ENCODE peak calls at places on chromosomes 12 and 14, in eight cellular contexts. One of them, this sample, is unnamed.

GRCh38 chr12:56410768-56411167 is 38.5 kb downstream of the TIMELESS start:
- DNase-seq in frontal cortex: no peak
- DNase-seq in T-helper 2 cell: no peak
- DNase-seq in HCEC 1CT: no peak
- DNase-seq in lower leg skin: no peak
- DNase-seq in tibial nerve: no peak
- DNase-seq in activated T-cell treated with anti-CD3 and anti-CD28 coated beads, Interleukin-2, amount 50 U/mL, for 1 hour: no peak
- DNase-seq in H7: no peak
- DNase-seq in this sample: no peak

GRCh38 chr14:101400815-101401214 is 160.5 kb upstream of the DIO3 start:
- DNase-seq in tibial nerve: no peak
- DNase-seq in frontal cortex: peak; percentile 62
- DNase-seq in activated T-cell treated with anti-CD3 and anti-CD28 coated beads, Interleukin-2, amount 50 U/mL, for 1 hour: no peak
- DNase-seq in H7: no peak
- DNase-seq in HCEC 1CT: no peak
- DNase-seq in T-helper 2 cell: no peak
- DNase-seq in lower leg skin: no peak
- DNase-seq in this sample: no peak

GRCh38 chr12:69998922-69999321 is 173.9 kb downstream of the MYRFL start:
- DNase-seq in frontal cortex: no peak
- DNase-seq in tibial nerve: no peak
- DNase-seq in HCEC 1CT: no peak
- DNase-seq in H7: no peak
- DNase-seq in activated T-cell treated with anti-CD3 and anti-CD28 coated beads, Interleukin-2, amount 50 U/mL, for 1 hour: no peak
- DNase-seq in T-helper 2 cell: no peak
- DNase-seq in lower leg skin: no peak
- DNase-seq in this sample: no peak

GRCh38 chr12:98698603-98699463 is 53.7 kb downstream of the APAF1 start:
- DNase-seq in HCEC 1CT: peak; percentile 50
- DNase-seq in lower leg skin: no peak
- DNase-seq in T-helper 2 cell: peak; percentile 13
- DNase-seq in frontal cortex: peak; percentile 55
- DNase-seq in activated T-cell treated with anti-CD3 and anti-CD28 coated beads, Interleukin-2, amount 50 U/mL, for 1 hour: peak; percentile 29
- DNase-seq in tibial nerve: peak; percentile 19
- DNase-seq in H7: peak; percentile 56
- DNase-seq in this sample: no peak

GRCh38 chr12:11171953-11172675 is 1.1 kb downstream of the SMIM10L1 start:
- DNase-seq in T-helper 2 cell: no peak
- DNase-seq in frontal cortex: no peak
- DNase-seq in lower leg skin: no peak
- DNase-seq in HCEC 1CT: peak; percentile 26
- DNase-seq in tibial nerve: no peak
- DNase-seq in H7: no peak
- DNase-seq in activated T-cell treated with anti-CD3 and anti-CD28 coated beads, Interleukin-2, amount 50 U/mL, for 1 hour: no peak
- DNase-seq in this sample: no peak

GRCh38 chr12:72274926-72275325 is 2.8 kb downstream of the TRHDE start:
- DNase-seq in H7: no peak
- DNase-seq in frontal cortex: no peak
- DNase-seq in tibial nerve: no peak
- DNase-seq in lower leg skin: no peak
- DNase-seq in activated T-cell treated with anti-CD3 and anti-CD28 coated beads, Interleukin-2, amount 50 U/mL, for 1 hour: no peak
- DNase-seq in HCEC 1CT: no peak
- DNase-seq in T-helper 2 cell: no peak
- DNase-seq in this sample: no peak

GRCh38 chr14:93546642-93547041 is 115.9 kb downstream of the UNC79 start:
- DNase-seq in activated T-cell treated with anti-CD3 and anti-CD28 coated beads, Interleukin-2, amount 50 U/mL, for 1 hour: no peak
- DNase-seq in lower leg skin: no peak
- DNase-seq in T-helper 2 cell: no peak
- DNase-seq in H7: no peak
- DNase-seq in tibial nerve: no peak
- DNase-seq in frontal cortex: no peak
- DNase-seq in HCEC 1CT: no peak
- DNase-seq in this sample: no peak

GRCh38 chr14:28101992-28102391 is 664.6 kb upstream of the FOXG1 start:
- DNase-seq in HCEC 1CT: no peak
- DNase-seq in tibial nerve: no peak
- DNase-seq in lower leg skin: no peak
- DNase-seq in frontal cortex: no peak
- DNase-seq in activated T-cell treated with anti-CD3 and anti-CD28 coated beads, Interleukin-2, amount 50 U/mL, for 1 hour: no peak
- DNase-seq in T-helper 2 cell: no peak
- DNase-seq in H7: no peak
- DNase-seq in this sample: no peak

GRCh38 chr14:91204657-91205056 is 39.8 kb downstream of the GPR68 start:
- DNase-seq in tibial nerve: no peak
- DNase-seq in frontal cortex: no peak
- DNase-seq in lower leg skin: no peak
- DNase-seq in H7: no peak
- DNase-seq in activated T-cell treated with anti-CD3 and anti-CD28 coated beads, Interleukin-2, amount 50 U/mL, for 1 hour: no peak
- DNase-seq in T-helper 2 cell: no peak
- DNase-seq in HCEC 1CT: no peak
- DNase-seq in this sample: no peak

GRCh38 chr12:49346659-49347306 is at the start of gene DNAJC22:
- DNase-seq in lower leg skin: peak; percentile 87
- DNase-seq in activated T-cell treated with anti-CD3 and anti-CD28 coated beads, Interleukin-2, amount 50 U/mL, for 1 hour: peak; percentile 60
- DNase-seq in tibial nerve: no peak
- DNase-seq in HCEC 1CT: no peak
- DNase-seq in T-helper 2 cell: no peak
- DNase-seq in H7: peak; percentile 85
- DNase-seq in frontal cortex: peak; percentile 27
- DNase-seq in this sample: no peak

GRCh38 chr12:30969606-30970395 is 43.3 kb downstream of the TSPAN11 start:
- DNase-seq in lower leg skin: no peak
- DNase-seq in frontal cortex: no peak
- DNase-seq in T-helper 2 cell: no peak
- DNase-seq in activated T-cell treated with anti-CD3 and anti-CD28 coated beads, Interleukin-2, amount 50 U/mL, for 1 hour: no peak
- DNase-seq in HCEC 1CT: no peak
- DNase-seq in H7: no peak
- DNase-seq in tibial nerve: no peak
- DNase-seq in this sample: no peak

GRCh38 chr14:61894452-61895077 is 132.3 kb downstream of the SNAPC1 start:
- DNase-seq in T-helper 2 cell: peak; percentile 35
- DNase-seq in HCEC 1CT: peak; percentile 70
- DNase-seq in H7: peak; percentile 33
- DNase-seq in frontal cortex: peak; percentile 36
- DNase-seq in lower leg skin: no peak
- DNase-seq in tibial nerve: peak; percentile 16
- DNase-seq in activated T-cell treated with anti-CD3 and anti-CD28 coated beads, Interleukin-2, amount 50 U/mL, for 1 hour: peak; percentile 44
- DNase-seq in this sample: no peak

GRCh38 chr12:69269736-69270135 is 30.4 kb downstream of the CPSF6 start:
- DNase-seq in tibial nerve: no peak
- DNase-seq in lower leg skin: no peak
- DNase-seq in frontal cortex: no peak
- DNase-seq in activated T-cell treated with anti-CD3 and anti-CD28 coated beads, Interleukin-2, amount 50 U/mL, for 1 hour: no peak
- DNase-seq in H7: no peak
- DNase-seq in T-helper 2 cell: no peak
- DNase-seq in HCEC 1CT: no peak
- DNase-seq in this sample: no peak

GRCh38 chr12:1531654-1532366 is 62.6 kb downstream of the FBXL14 start:
- DNase-seq in tibial nerve: no peak
- DNase-seq in H7: peak; percentile 73
- DNase-seq in HCEC 1CT: no peak
- DNase-seq in frontal cortex: no peak
- DNase-seq in T-helper 2 cell: no peak
- DNase-seq in activated T-cell treated with anti-CD3 and anti-CD28 coated beads, Interleukin-2, amount 50 U/mL, for 1 hour: no peak
- DNase-seq in lower leg skin: peak; percentile 82
- DNase-seq in this sample: no peak

GRCh38 chr12:29792853-29793252 is 9.1 kb upstream of the TMTC1 start:
- DNase-seq in HCEC 1CT: no peak
- DNase-seq in T-helper 2 cell: no peak
- DNase-seq in H7: no peak
- DNase-seq in lower leg skin: no peak
- DNase-seq in frontal cortex: no peak
- DNase-seq in activated T-cell treated with anti-CD3 and anti-CD28 coated beads, Interleukin-2, amount 50 U/mL, for 1 hour: no peak
- DNase-seq in tibial nerve: no peak
- DNase-seq in this sample: no peak

GRCh38 chr14:97129639-97130038 is 332.5 kb downstream of the VRK1 start:
- DNase-seq in tibial nerve: no peak
- DNase-seq in H7: no peak
- DNase-seq in HCEC 1CT: no peak
- DNase-seq in lower leg skin: no peak
- DNase-seq in T-helper 2 cell: no peak
- DNase-seq in activated T-cell treated with anti-CD3 and anti-CD28 coated beads, Interleukin-2, amount 50 U/mL, for 1 hour: no peak
- DNase-seq in frontal cortex: no peak
- DNase-seq in this sample: no peak

GRCh38 chr12:3882896-3883564 is 9.8 kb upstream of the PARP11 start:
- DNase-seq in T-helper 2 cell: no peak
- DNase-seq in tibial nerve: no peak
- DNase-seq in activated T-cell treated with anti-CD3 and anti-CD28 coated beads, Interleukin-2, amount 50 U/mL, for 1 hour: no peak
- DNase-seq in lower leg skin: no peak
- DNase-seq in H7: peak; percentile 63
- DNase-seq in frontal cortex: no peak
- DNase-seq in HCEC 1CT: peak; percentile 57
- DNase-seq in this sample: no peak

GRCh38 chr12:19031032-19031431 is 98.5 kb upstream of the PLEKHA5 start:
- DNase-seq in lower leg skin: no peak
- DNase-seq in T-helper 2 cell: no peak
- DNase-seq in activated T-cell treated with anti-CD3 and anti-CD28 coated beads, Interleukin-2, amount 50 U/mL, for 1 hour: no peak
- DNase-seq in frontal cortex: no peak
- DNase-seq in HCEC 1CT: peak; percentile 89
- DNase-seq in H7: no peak
- DNase-seq in tibial nerve: no peak
- DNase-seq in this sample: no peak

GRCh38 chr12:93786669-93787397 is 109.7 kb downstream of the CRADD start:
- DNase-seq in activated T-cell treated with anti-CD3 and anti-CD28 coated beads, Interleukin-2, amount 50 U/mL, for 1 hour: no peak
- DNase-seq in HCEC 1CT: peak; percentile 67
- DNase-seq in frontal cortex: no peak
- DNase-seq in T-helper 2 cell: no peak
- DNase-seq in lower leg skin: no peak
- DNase-seq in H7: no peak
- DNase-seq in tibial nerve: no peak
- DNase-seq in this sample: no peak

GRCh38 chr12:77943466-77943865 is 112.8 kb downstream of the NAV3 start:
- DNase-seq in HCEC 1CT: peak; percentile 89
- DNase-seq in tibial nerve: no peak
- DNase-seq in lower leg skin: no peak
- DNase-seq in frontal cortex: no peak
- DNase-seq in H7: no peak
- DNase-seq in activated T-cell treated with anti-CD3 and anti-CD28 coated beads, Interleukin-2, amount 50 U/mL, for 1 hour: no peak
- DNase-seq in T-helper 2 cell: no peak
- DNase-seq in this sample: no peak

GRCh38 chr12:13727707-13728147 is 253.7 kb downstream of the GRIN2B start:
- DNase-seq in tibial nerve: no peak
- DNase-seq in HCEC 1CT: no peak
- DNase-seq in frontal cortex: no peak
- DNase-seq in T-helper 2 cell: no peak
- DNase-seq in lower leg skin: no peak
- DNase-seq in H7: no peak
- DNase-seq in activated T-cell treated with anti-CD3 and anti-CD28 coated beads, Interleukin-2, amount 50 U/mL, for 1 hour: no peak
- DNase-seq in this sample: no peak

GRCh38 chr12:109264943-109265650 is 44.0 kb downstream of the FOXN4 start:
- DNase-seq in frontal cortex: no peak
- DNase-seq in lower leg skin: no peak
- DNase-seq in HCEC 1CT: no peak
- DNase-seq in activated T-cell treated with anti-CD3 and anti-CD28 coated beads, Interleukin-2, amount 50 U/mL, for 1 hour: no peak
- DNase-seq in H7: peak; percentile 41
- DNase-seq in tibial nerve: no peak
- DNase-seq in T-helper 2 cell: no peak
- DNase-seq in this sample: no peak

GRCh38 chr12:49873361-49873934 is 30.3 kb downstream of the FAIM2 start:
- DNase-seq in H7: no peak
- DNase-seq in activated T-cell treated with anti-CD3 and anti-CD28 coated beads, Interleukin-2, amount 50 U/mL, for 1 hour: no peak
- DNase-seq in tibial nerve: no peak
- DNase-seq in lower leg skin: peak; percentile 54
- DNase-seq in frontal cortex: no peak
- DNase-seq in T-helper 2 cell: no peak
- DNase-seq in HCEC 1CT: no peak
- DNase-seq in this sample: no peak

GRCh38 chr14:41950428-41950827 is 343.8 kb downstream of the LRFN5 start:
- DNase-seq in activated T-cell treated with anti-CD3 and anti-CD28 coated beads, Interleukin-2, amount 50 U/mL, for 1 hour: no peak
- DNase-seq in T-helper 2 cell: no peak
- DNase-seq in HCEC 1CT: no peak
- DNase-seq in tibial nerve: no peak
- DNase-seq in frontal cortex: no peak
- DNase-seq in H7: no peak
- DNase-seq in lower leg skin: no peak
- DNase-seq in this sample: no peak

GRCh38 chr14:99125616-99126431 is 146.2 kb downstream of the BCL11B start:
- DNase-seq in H7: no peak
- DNase-seq in T-helper 2 cell: no peak
- DNase-seq in HCEC 1CT: no peak
- DNase-seq in tibial nerve: no peak
- DNase-seq in lower leg skin: peak; percentile 52
- DNase-seq in frontal cortex: no peak
- DNase-seq in activated T-cell treated with anti-CD3 and anti-CD28 coated beads, Interleukin-2, amount 50 U/mL, for 1 hour: no peak
- DNase-seq in this sample: no peak

GRCh38 chr12:113055594-113056380 is 743 bp upstream of the DTX1 start:
- DNase-seq in frontal cortex: no peak
- DNase-seq in tibial nerve: no peak
- DNase-seq in H7: peak; percentile 65
- DNase-seq in T-helper 2 cell: no peak
- DNase-seq in activated T-cell treated with anti-CD3 and anti-CD28 coated beads, Interleukin-2, amount 50 U/mL, for 1 hour: no peak
- DNase-seq in HCEC 1CT: no peak
- DNase-seq in lower leg skin: no peak
- DNase-seq in this sample: no peak

GRCh38 chr14:81517798-81518398 is 15.8 kb downstream of the SEL1L start:
- DNase-seq in T-helper 2 cell: no peak
- DNase-seq in tibial nerve: no peak
- DNase-seq in H7: no peak
- DNase-seq in frontal cortex: no peak
- DNase-seq in activated T-cell treated with anti-CD3 and anti-CD28 coated beads, Interleukin-2, amount 50 U/mL, for 1 hour: no peak
- DNase-seq in lower leg skin: no peak
- DNase-seq in HCEC 1CT: peak; percentile 72
- DNase-seq in this sample: no peak

GRCh38 chr12:78853231-78853630 is 11.3 kb upstream of the SYT1 start:
- DNase-seq in frontal cortex: no peak
- DNase-seq in T-helper 2 cell: no peak
- DNase-seq in tibial nerve: no peak
- DNase-seq in H7: no peak
- DNase-seq in activated T-cell treated with anti-CD3 and anti-CD28 coated beads, Interleukin-2, amount 50 U/mL, for 1 hour: no peak
- DNase-seq in HCEC 1CT: no peak
- DNase-seq in lower leg skin: no peak
- DNase-seq in this sample: no peak

GRCh38 chr12:88638388-88638787 is 58.1 kb upstream of the KITLG start:
- DNase-seq in tibial nerve: no peak
- DNase-seq in lower leg skin: no peak
- DNase-seq in H7: peak; percentile 4
- DNase-seq in T-helper 2 cell: no peak
- DNase-seq in frontal cortex: no peak
- DNase-seq in HCEC 1CT: peak; percentile 31
- DNase-seq in activated T-cell treated with anti-CD3 and anti-CD28 coated beads, Interleukin-2, amount 50 U/mL, for 1 hour: no peak
- DNase-seq in this sample: no peak